ENCODE peak calls at places on chromosomes 16 and 17, in seven cellular contexts. A is heart right ventricle; F is colonic mucosa; X is IMR-90; K is aorta; Z is CD8-positive, alpha-beta T cell; M is A549. D is an unnamed sample.

GRCh38 chr17:11823862-11824261 is 173.4 kb downstream of the ZNF18 start:
- DNase-seq in A (no peak), F (no peak), X (no peak), K (no peak), Z (no peak), M (no peak), D (no peak)

GRCh38 chr17:63474914-63475460 is 1.9 kb upstream of the ACE start:
- DNase-seq in A (no peak), F (no peak), X (no peak), K (no peak), Z (no peak), M (no peak), D (no peak)

GRCh38 chr17:57739402-57740224 is 5.5 kb downstream of the CCDC182 start:
- DNase-seq in A (no peak), F (peak), X (no peak), K (no peak), Z (no peak), M (peak), D (no peak)

GRCh38 chr16:81765111-81765919 is 13.8 kb upstream of the PLCG2 start:
- DNase-seq in A (no peak), F (no peak), X (no peak), K (no peak), Z (no peak), M (no peak), D (no peak)

GRCh38 chr16:14548933-14549788 is 80.9 kb downstream of the PARN start:
- DNase-seq in A (no peak), F (no peak), X (no peak), K (no peak), Z (no peak), M (no peak), D (no peak)

GRCh38 chr16:9844361-9844760 is 337.9 kb downstream of the GRIN2A start:
- DNase-seq in A (no peak), F (no peak), X (no peak), K (no peak), Z (no peak), M (no peak), D (no peak)

GRCh38 chr17:49787932-49788442 is 494 bp upstream of the KAT7 start:
- DNase-seq in A (no peak), F (peak), X (no peak), K (no peak), Z (peak), M (no peak), D (no peak)

GRCh38 chr16:49866533-49867155 is 10.7 kb upstream of the ZNF423 start:
- DNase-seq in A (no peak), F (no peak), X (no peak), K (no peak), Z (no peak), M (no peak), D (no peak)

GRCh38 chr16:73329363-73330306 is 281.7 kb upstream of the ZFHX3 start:
- DNase-seq in A (no peak), F (peak), X (no peak), K (no peak), Z (no peak), M (no peak), D (no peak)

GRCh38 chr16:81198635-81199034 is 39.9 kb upstream of the BCO1 start:
- DNase-seq in A (no peak), F (no peak), X (no peak), K (no peak), Z (no peak), M (no peak), D (no peak)

GRCh38 chr17:82985973-82986372 is 93.4 kb upstream of the METRNL start:
- DNase-seq in A (no peak), F (no peak), X (peak), K (peak), Z (peak), M (no peak), D (peak)

GRCh38 chr16:48507886-48508285 is 102.1 kb downstream of the N4BP1 start:
- DNase-seq in A (no peak), F (no peak), X (no peak), K (no peak), Z (no peak), M (no peak), D (no peak)

GRCh38 chr16:71384073-71384724 is 25.7 kb downstream of the CALB2 start:
- DNase-seq in A (no peak), F (no peak), X (no peak), K (no peak), Z (no peak), M (no peak), D (no peak)

GRCh38 chr16:27321013-27321960 is 7.5 kb downstream of the IL4R start:
- DNase-seq in A (no peak), F (no peak), X (peak), K (no peak), Z (no peak), M (no peak), D (no peak)

GRCh38 chr16:20918486-20919239 is 18.1 kb downstream of the LYRM1 start:
- DNase-seq in A (peak), F (no peak), X (peak), K (peak), Z (no peak), M (no peak), D (no peak)
- H3K27ac ChIP-seq in A (no peak), F (no peak), X (no peak), K (no peak), Z (no peak), M (no peak), D (peak)

GRCh38 chr17:69872675-69873262 is 202.3 kb upstream of the KCNJ16 start:
- DNase-seq in A (no peak), F (no peak), X (no peak), K (no peak), Z (no peak), M (no peak), D (no peak)

GRCh38 chr17:69870091-69870530 is 204.9 kb upstream of the KCNJ16 start:
- DNase-seq in A (no peak), F (no peak), X (peak), K (no peak), Z (no peak), M (no peak), D (no peak)

GRCh38 chr17:69871318-69871717 is 203.7 kb upstream of the KCNJ16 start:
- DNase-seq in A (no peak), F (no peak), X (no peak), K (no peak), Z (no peak), M (no peak), D (no peak)

GRCh38 chr17:69869667-69870066 is 205.4 kb upstream of the KCNJ16 start:
- DNase-seq in A (no peak), F (no peak), X (no peak), K (no peak), Z (no peak), M (no peak), D (no peak)

DNA sequence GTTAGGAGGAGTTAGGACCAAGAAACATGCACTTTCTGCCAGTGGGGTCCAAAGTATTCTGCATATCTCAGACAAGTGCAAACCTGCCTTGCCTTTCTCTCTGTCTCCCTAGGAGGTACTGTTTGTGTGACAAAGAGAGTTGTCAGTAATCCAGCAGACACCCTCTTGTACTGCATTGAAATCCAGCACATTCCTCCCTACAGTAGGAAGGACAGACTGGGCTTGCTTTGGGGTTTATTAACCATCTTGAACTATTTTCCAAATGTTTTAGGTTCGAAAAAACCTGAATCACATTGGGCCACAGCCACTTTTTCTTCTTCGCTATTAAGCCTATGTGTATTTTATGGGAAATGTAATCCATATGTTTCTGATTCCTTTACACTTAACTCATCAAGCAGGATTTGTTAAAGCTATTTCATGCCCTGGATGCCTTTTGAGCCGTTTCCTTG is 204.2 kb upstream of the KCNJ16 start:
- DNase-seq in A (no peak), F (no peak), X (peak), K (no peak), Z (no peak), M (no peak), D (peak)
- H3K27ac ChIP-seq in A (no peak), F (no peak), X (peak), K (no peak), Z (no peak), M (no peak), D (no peak)

DNA sequence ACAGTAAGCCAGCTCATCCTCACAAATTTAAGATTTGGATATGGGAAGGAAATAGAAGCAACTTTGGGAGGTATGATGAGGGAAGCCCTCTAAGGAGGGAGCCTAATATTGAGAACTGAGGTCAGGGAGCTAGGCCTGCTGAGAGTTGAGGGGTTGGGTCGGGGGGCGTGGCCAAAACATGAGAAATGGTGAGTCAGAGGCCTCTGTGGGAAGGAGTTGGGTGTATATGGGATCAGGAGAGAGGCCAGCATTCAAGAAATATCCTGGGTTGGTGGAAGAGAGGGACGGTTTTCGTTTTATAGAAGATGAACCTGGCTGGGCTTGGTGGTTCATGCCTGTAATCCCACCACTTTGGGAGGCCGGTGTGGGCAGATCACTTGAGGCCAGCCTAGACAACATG is 48.4 kb downstream of the CLEC16A start:
- DNase-seq in A (no peak), F (peak), X (peak), K (no peak), Z (no peak), M (peak), D (no peak)
- H3K27ac ChIP-seq in A (no peak), F (no peak), X (peak), K (no peak), Z (no peak), M (peak), D (no peak)

GRCh38 chr17:4522661-4523060 is 24.0 kb downstream of the SPNS2 start:
- DNase-seq in A (no peak), F (no peak), X (no peak), K (no peak), Z (no peak), M (no peak), D (no peak)
- H3K27ac ChIP-seq in A (peak), F (no peak), X (no peak), K (no peak), Z (no peak), M (no peak), D (peak)

DNA sequence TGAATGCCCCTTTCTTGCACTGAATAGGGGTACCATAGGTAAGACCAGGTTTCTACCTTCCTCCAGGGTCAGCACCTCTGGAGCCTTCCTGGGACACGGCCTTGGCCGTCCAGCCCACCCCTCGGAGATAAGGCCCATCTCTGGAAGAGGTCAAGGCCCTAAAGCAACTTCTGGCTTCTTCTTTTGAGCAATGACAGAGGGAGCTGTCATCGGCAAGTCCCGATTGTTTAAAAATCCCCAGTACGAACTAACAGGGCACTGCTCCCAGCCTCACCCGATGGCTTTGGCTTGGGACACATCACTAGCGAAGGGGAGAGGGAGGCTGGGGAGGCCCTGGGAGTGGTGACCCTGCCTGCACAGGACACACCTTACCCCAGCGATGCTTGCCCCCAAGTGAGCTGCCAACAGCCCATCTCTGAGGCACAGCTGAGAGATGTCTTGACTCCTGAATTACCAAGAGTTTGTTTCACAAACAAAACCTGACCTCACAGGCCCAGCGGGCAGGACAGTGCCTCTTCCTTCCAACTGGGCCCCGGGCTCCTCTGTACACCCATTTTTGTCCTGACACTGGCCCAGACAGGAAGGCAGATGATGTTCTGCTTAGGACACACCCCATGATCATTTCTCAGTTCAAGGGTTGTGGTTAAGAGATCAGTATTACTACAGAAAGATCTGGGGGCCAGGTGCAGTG is 4.8 kb downstream of the SYNGR2 start:
- DNase-seq in A (peak), F (peak), X (no peak), K (no peak), Z (no peak), M (no peak), D (no peak)
- H3K27ac ChIP-seq in A (peak), F (peak), X (no peak), K (no peak), Z (no peak), M (no peak), D (peak)